ENCODE peak calls at places on chromosomes 1 and 21, in eight cellular contexts. U is RWPE2, E is left ventricle myocardium inferior, T is aorta, D is uterus, V is AG04450, P is thoracic aorta, H is fibroblast of lung. O is an unnamed sample.
A peak's percentile ranks its signal among the peaks of the same experiment; 100 is the strongest.

GRCh38 chr21:17782051-17782450 is 37.1 kb downstream of the C21orf91 start:
- DNase-seq in P (no peak), H (no peak), E (no peak), D (no peak), T (no peak), U (no peak), V (no peak), O (no peak)

GRCh38 chr1:174815036-174815435 is 184.7 kb upstream of the CACYBP start:
- DNase-seq in D (no peak), T (no peak), P (no peak), E (no peak), H (peak; percentile 52), U (peak; percentile 49), V (no peak), O (peak; percentile 84)

GRCh38 chr1:198776602-198777029 is 137.8 kb downstream of the PTPRC start:
- DNase-seq in E (peak; percentile 54), U (no peak), H (peak; percentile 89), T (peak; percentile 72), V (peak; percentile 67), P (no peak), D (no peak), O (peak; percentile 56)

GRCh38 chr1:183272390-183272801 is 86.3 kb downstream of the LAMC2 start:
- DNase-seq in E (no peak), V (no peak), D (no peak), P (no peak), H (peak; percentile 77), T (no peak), U (no peak), O (no peak)

GRCh38 chr1:208934933-208935332 is 648.6 kb upstream of the CAMK1G start:
- DNase-seq in T (no peak), P (no peak), H (no peak), E (no peak), V (no peak), U (no peak), D (no peak), O (peak; percentile 60)

GRCh38 chr21:45515241-45516061 is 26.8 kb downstream of the SLC19A1 start:
- DNase-seq in P (no peak), U (peak; percentile 47), T (peak; percentile 43), D (no peak), E (peak; percentile 3), H (no peak), V (no peak), O (no peak)

GRCh38 chr1:15066191-15066590 is 87.4 kb upstream of the TMEM51 start:
- DNase-seq in E (no peak), T (no peak), U (no peak), V (no peak), H (no peak), P (no peak), D (no peak), O (no peak)

GRCh38 chr1:34330061-34330460 is 153.4 kb downstream of the C1orf94 start:
- DNase-seq in D (no peak), V (no peak), H (no peak), U (no peak), T (no peak), E (no peak), P (no peak), O (no peak)

GRCh38 chr1:26336477-26337205 is 17.3 kb downstream of the CRYBG2 start:
- DNase-seq in E (peak; percentile 70), P (no peak), H (no peak), V (no peak), U (peak; percentile 97), T (peak; percentile 71), D (no peak), O (no peak)

GRCh38 chr1:16251381-16251780 is 14.4 kb upstream of the CPLANE2 start:
- DNase-seq in E (no peak), P (no peak), H (no peak), D (no peak), U (no peak), V (no peak), T (no peak), O (no peak)

GRCh38 chr1:16249838-16250241 is 12.9 kb upstream of the CPLANE2 start:
- DNase-seq in E (no peak), T (no peak), V (no peak), H (peak; percentile 96), P (peak; percentile 31), U (no peak), D (peak; percentile 71), O (no peak)

GRCh38 chr1:16248603-16249534 is 11.9 kb upstream of the CPLANE2 start:
- DNase-seq in D (peak; percentile 83), V (peak; percentile 58), U (no peak), P (peak; percentile 50), T (peak; percentile 89), E (peak; percentile 86), H (peak; percentile 91), O (peak; percentile 41)

GRCh38 chr1:16252912-16253311 is 15.9 kb upstream of the CPLANE2 start:
- DNase-seq in H (no peak), T (no peak), V (no peak), U (no peak), E (no peak), D (no peak), P (no peak), O (no peak)

GRCh38 chr1:16250547-16251251 is 13.7 kb upstream of the CPLANE2 start:
- DNase-seq in P (no peak), H (no peak), E (no peak), V (no peak), D (no peak), T (no peak), U (no peak), O (no peak)
- H3K27ac ChIP-seq in P (peak overlapping the region; percentile 83), H (no peak overlapping the region), E (peak overlapping the region; percentile 90), V (no peak overlapping the region), D (peak overlapping the region; percentile 90), T (peak overlapping the region; percentile 25), U (no peak overlapping the region), O (no peak overlapping the region)

DNA sequence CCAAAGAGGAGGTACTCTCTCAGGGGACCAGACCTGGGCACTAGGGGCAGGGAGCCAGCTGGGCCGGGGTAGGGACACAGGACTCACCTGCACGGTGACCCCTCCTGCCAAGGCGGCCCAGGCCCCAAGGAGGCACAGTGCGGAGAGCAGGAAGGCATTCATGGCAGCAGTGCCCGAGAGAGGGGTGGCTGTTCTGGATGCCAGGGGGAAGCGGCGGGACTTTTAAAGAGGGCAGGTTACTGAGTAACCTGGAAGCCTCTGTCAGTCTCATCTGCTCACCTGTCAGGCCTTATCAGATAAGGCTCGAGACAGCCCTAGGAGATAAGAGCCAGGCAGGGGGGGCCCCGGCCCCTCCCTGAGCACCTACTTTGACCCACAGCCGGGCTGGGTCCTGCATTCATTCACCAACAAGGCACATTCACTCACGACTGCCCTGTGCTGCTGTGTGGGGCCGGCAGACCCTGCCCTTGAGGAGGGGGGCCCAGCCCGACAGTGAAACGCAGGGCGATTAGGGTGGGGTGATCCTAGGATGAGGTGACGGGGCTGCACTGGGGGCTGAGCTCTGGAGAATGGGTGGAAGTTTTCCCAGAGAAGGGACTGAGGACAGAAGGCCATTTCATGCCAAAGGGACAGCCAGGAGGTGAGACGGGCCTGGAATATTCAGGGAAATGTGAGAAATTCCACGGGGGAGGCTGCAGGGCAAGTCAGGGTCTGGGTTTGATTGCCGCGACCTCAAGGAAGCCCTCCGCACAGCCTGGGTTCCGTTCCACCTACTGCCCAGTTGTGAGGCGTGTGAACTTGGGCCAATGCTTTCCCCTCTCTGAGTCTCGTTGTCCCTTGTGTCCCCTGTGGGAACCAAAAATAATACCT is at the start of gene GUCA2A:
- DNase-seq in P (no peak), E (no peak), U (no peak), H (no peak), T (peak; percentile 46), D (no peak), V (no peak), O (no peak)
- H3K27ac ChIP-seq in P (no peak within 1 kb of the TSS), E (peak within 1 kb of the TSS; percentile 85), U (peak within 1 kb of the TSS; percentile 34), H (no peak within 1 kb of the TSS), T (no peak within 1 kb of the TSS), D (no peak within 1 kb of the TSS), V (no peak within 1 kb of the TSS), O (no peak within 1 kb of the TSS)

DNA sequence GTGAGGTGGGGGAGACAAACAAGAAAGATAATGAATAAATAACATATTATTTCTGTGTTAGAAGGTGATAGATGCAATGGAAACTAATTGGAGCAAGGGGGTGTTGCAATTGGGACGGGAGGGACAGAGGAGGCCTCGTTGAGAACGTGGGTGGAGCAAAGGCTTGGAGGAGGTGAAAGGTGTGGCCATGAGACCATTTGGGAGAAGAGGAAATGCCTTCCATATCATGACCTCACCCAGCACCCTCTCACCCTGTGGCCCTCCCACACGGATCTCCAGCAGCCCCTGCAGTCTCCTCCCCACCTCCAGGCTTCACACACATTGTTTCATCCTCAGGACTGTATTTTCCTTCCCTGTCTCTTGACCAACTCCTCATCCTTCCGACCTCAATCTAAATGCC is 85.3 kb upstream of the ARHGAP29 start:
- DNase-seq in P (no peak), H (no peak), U (peak; percentile 86), V (no peak), D (no peak), T (no peak), E (no peak), O (no peak)
- H3K27ac ChIP-seq in P (peak overlapping the region; percentile 48), H (no peak overlapping the region), U (peak overlapping the region; percentile 100), V (no peak overlapping the region), D (no peak overlapping the region), T (no peak overlapping the region), E (peak overlapping the region; percentile 81), O (peak overlapping the region; percentile 79)

DNA sequence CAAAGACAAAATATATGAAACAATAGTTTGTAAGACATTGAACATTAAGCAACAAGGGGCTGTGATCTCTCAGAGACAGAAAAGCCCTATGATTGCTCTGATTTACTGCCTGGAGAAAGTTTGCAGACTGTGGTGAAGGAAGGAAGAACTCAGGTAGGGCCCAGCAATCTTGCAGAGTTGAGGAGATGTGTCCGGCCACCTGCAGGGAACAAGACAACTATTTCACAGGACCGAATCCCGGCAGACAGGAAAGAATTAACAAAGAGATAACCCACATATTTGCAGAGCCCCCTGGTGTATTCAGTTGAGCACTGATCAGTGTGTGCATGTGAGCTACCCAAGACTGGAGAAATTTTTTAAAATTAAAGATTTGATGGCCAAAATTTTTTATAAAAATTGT is 58.3 kb upstream of the FMN2 start:
- DNase-seq in U (no peak), E (no peak), P (no peak), H (no peak), V (no peak), T (no peak), D (no peak), O (no peak)
- H3K27ac ChIP-seq in U (no peak overlapping the region), E (no peak overlapping the region), P (no peak overlapping the region), H (no peak overlapping the region), V (no peak overlapping the region), T (no peak overlapping the region), D (no peak overlapping the region), O (no peak overlapping the region)

GRCh38 chr1:160210563-160210962 is 5.4 kb downstream of the PEA15 start:
- DNase-seq in V (no peak), T (no peak), H (no peak), D (no peak), P (no peak), E (no peak), U (no peak), O (no peak)

GRCh38 chr1:160208179-160209040 is 3.2 kb downstream of the PEA15 start:
- DNase-seq in D (no peak), V (no peak), E (peak; percentile 25), T (no peak), U (no peak), H (no peak), P (no peak), O (no peak)

GRCh38 chr1:160211010-160211790 is 6.0 kb downstream of the PEA15 start:
- DNase-seq in E (no peak), U (no peak), P (no peak), V (no peak), D (no peak), T (no peak), H (no peak), O (no peak)

GRCh38 chr1:160209041-160209655 is 4.0 kb downstream of the PEA15 start:
- DNase-seq in V (no peak), E (no peak), D (no peak), T (no peak), H (peak; percentile 34), U (no peak), P (no peak), O (no peak)

GRCh38 chr1:160209656-160210046 is 4.5 kb downstream of the PEA15 start:
- DNase-seq in E (peak; percentile 67), T (no peak), V (no peak), D (no peak), H (no peak), P (no peak), U (no peak), O (no peak)
- H3K27ac ChIP-seq in E (peak overlapping the region; percentile 96), T (no peak overlapping the region), V (no peak overlapping the region), D (no peak overlapping the region), H (peak overlapping the region; percentile 47), P (peak overlapping the region; percentile 66), U (no peak overlapping the region), O (no peak overlapping the region)

O was measured in keratinocyte.